ENCODE peak calls at places on chromosomes 5 and 9, in nine cellular contexts. R is SHP77, W is hippocampal formation, L is Calu3, I is IMR-90, Z is adipocyte, B is fibroblast of mammary gland, X is lower lobe of right lung, K is GM20000. G is an unnamed sample.

GRCh38 chr5:84437673-84438315 is 53.1 kb upstream of the EDIL3 start:
- DNase-seq in R (no peak), W (no peak), L (peak), I (peak), Z (peak), B (peak), X (no peak), K (no peak), G (no peak)

GRCh38 chr9:2241875-2242741 is 227.0 kb downstream of the SMARCA2 start:
- DNase-seq in R (peak), W (peak), L (peak), I (peak), Z (peak), B (peak), X (peak), K (peak), G (peak)

GRCh38 chr9:16341176-16341575 is 529.3 kb downstream of the BNC2 start:
- DNase-seq in R (no peak), W (no peak), L (no peak), I (peak), Z (peak), B (peak), X (no peak), K (no peak), G (no peak)

GRCh38 chr5:76714771-76715483 is 999 bp upstream of the F2R start:
- DNase-seq in R (no peak), W (no peak), L (no peak), I (no peak), Z (no peak), B (no peak), X (no peak), K (no peak), G (no peak)

GRCh38 chr9:122562134-122562760 is 9.3 kb downstream of the OR1N2 start:
- DNase-seq in R (no peak), W (no peak), L (no peak), I (no peak), Z (no peak), B (no peak), X (no peak), K (no peak), G (no peak)

GRCh38 chr5:89211836-89212235 is 328.9 kb upstream of the MEF2C start:
- DNase-seq in R (no peak), W (no peak), L (no peak), I (peak), Z (peak), B (peak), X (no peak), K (no peak), G (no peak)

GRCh38 chr5:114362197-114362976 is 517 bp downstream of the KCNN2 start:
- DNase-seq in R (no peak), W (no peak), L (no peak), I (peak), Z (peak), B (peak), X (peak), K (peak), G (peak)

GRCh38 chr5:168327019-168327421 is 35.6 kb downstream of the WWC1 start:
- DNase-seq in R (no peak), W (no peak), L (no peak), I (peak), Z (peak), B (peak), X (no peak), K (no peak), G (no peak)

GRCh38 chr9:131436865-131437271 is 43.0 kb downstream of the PRRC2B start:
- DNase-seq in R (no peak), W (no peak), L (no peak), I (no peak), Z (no peak), B (no peak), X (no peak), K (no peak), G (no peak)

GRCh38 chr9:4339783-4340335 is 40.0 kb upstream of the GLIS3 start:
- DNase-seq in R (no peak), W (no peak), L (no peak), I (peak), Z (peak), B (peak), X (no peak), K (peak), G (no peak)

GRCh38 chr5:25568989-25569625 is 924.3 kb upstream of the CDH10 start:
- DNase-seq in R (no peak), W (no peak), L (no peak), I (no peak), Z (no peak), B (no peak), X (no peak), K (no peak), G (no peak)

GRCh38 chr5:9361835-9362234 is 184.0 kb downstream of the SEMA5A start:
- DNase-seq in R (peak), W (peak), L (no peak), I (peak), Z (peak), B (peak), X (no peak), K (peak), G (peak)

GRCh38 chr9:2050236-2050635 is 35.1 kb downstream of the SMARCA2 start:
- DNase-seq in R (no peak), W (no peak), L (no peak), I (peak), Z (no peak), B (no peak), X (no peak), K (no peak), G (no peak)

GRCh38 chr9:35254237-35254636 is 92.4 kb downstream of the UNC13B start:
- DNase-seq in R (no peak), W (no peak), L (no peak), I (no peak), Z (no peak), B (no peak), X (no peak), K (no peak), G (no peak)

GRCh38 chr9:113646946-113647914 is 183.7 kb downstream of the RGS3 start:
- DNase-seq in R (no peak), W (no peak), L (no peak), I (no peak), Z (no peak), B (no peak), X (no peak), K (no peak), G (no peak)

GRCh38 chr9:112334319-112334828 is 955 bp upstream of the PTBP3 start:
- DNase-seq in R (no peak), W (no peak), L (no peak), I (peak), Z (peak), B (peak), X (no peak), K (peak), G (peak)

GRCh38 chr5:129135633-129136032 is 41.1 kb downstream of the ISOC1 start:
- DNase-seq in R (no peak), W (no peak), L (peak), I (no peak), Z (no peak), B (no peak), X (no peak), K (no peak), G (no peak)

GRCh38 chr9:33042528-33042927 is 17.5 kb downstream of the DNAJA1 start:
- DNase-seq in R (no peak), W (no peak), L (no peak), I (no peak), Z (no peak), B (peak), X (no peak), K (no peak), G (no peak)

GRCh38 chr5:105878402-105878801 is 1792.3 kb downstream of the EFNA5 start:
- DNase-seq in R (no peak), W (no peak), L (no peak), I (no peak), Z (no peak), B (no peak), X (no peak), K (no peak), G (no peak)

GRCh38 chr5:56698463-56699381 is 116.6 kb upstream of the MAP3K1 start:
- DNase-seq in R (no peak), W (no peak), L (no peak), I (no peak), Z (no peak), B (no peak), X (no peak), K (no peak), G (no peak)

GRCh38 chr9:120730661-120731514 is 16.6 kb upstream of the MEGF9 start:
- DNase-seq in R (no peak), W (no peak), L (peak), I (peak), Z (peak), B (peak), X (peak), K (no peak), G (no peak)

GRCh38 chr9:133677126-133678010 is 41.2 kb downstream of the DBH start:
- DNase-seq in R (no peak), W (no peak), L (no peak), I (no peak), Z (no peak), B (no peak), X (peak), K (no peak), G (no peak)

GRCh38 chr9:96169488-96169887 is 132.5 kb downstream of the HSD17B3 start:
- DNase-seq in R (no peak), W (no peak), L (peak), I (peak), Z (peak), B (no peak), X (no peak), K (no peak), G (no peak)

GRCh38 chr9:89428901-89429890 is 68.7 kb downstream of the SEMA4D start:
- DNase-seq in R (no peak), W (no peak), L (no peak), I (no peak), Z (no peak), B (no peak), X (no peak), K (peak), G (no peak)

GRCh38 chr9:135641047-135641446 is 1.7 kb upstream of the GLT6D1 start:
- DNase-seq in R (no peak), W (no peak), L (no peak), I (no peak), Z (no peak), B (no peak), X (no peak), K (no peak), G (no peak)

GRCh38 chr5:135498662-135498995 is 37.1 kb downstream of the NEUROG1 start:
- DNase-seq in R (no peak), W (no peak), L (no peak), I (no peak), Z (no peak), B (no peak), X (no peak), K (no peak), G (no peak)

GRCh38 chr9:124769451-124770358 is 1.4 kb downstream of the NR6A1 start:
- DNase-seq in R (peak), W (no peak), L (peak), I (no peak), Z (peak), B (no peak), X (peak), K (no peak), G (peak)

GRCh38 chr5:35319231-35320002 is 89.1 kb upstream of the PRLR start:
- DNase-seq in R (no peak), W (no peak), L (peak), I (peak), Z (no peak), B (peak), X (peak), K (peak), G (no peak)

GRCh38 chr9:93586290-93587057 is 10.1 kb downstream of the PHF2 start:
- DNase-seq in R (no peak), W (no peak), L (no peak), I (no peak), Z (no peak), B (no peak), X (peak), K (no peak), G (no peak)

GRCh38 chr9:18014556-18014955 is 435.7 kb downstream of the SH3GL2 start:
- DNase-seq in R (no peak), W (no peak), L (no peak), I (peak), Z (no peak), B (peak), X (no peak), K (no peak), G (no peak)